ENCODE peak calls at places on chromosomes 12 and 14, in four cellular contexts. G, V, N and U are unnamed samples.

GRCh38 chr12:71780207-71780822 is 25.7 kb downstream of the RAB21 start:
- DNase-seq in G (peak), V (no peak), N (peak), U (peak)

GRCh38 chr14:60622920-60623263 is 26.4 kb downstream of the SIX1 start:
- DNase-seq in G (no peak), V (no peak), N (no peak), U (no peak)

GRCh38 chr12:71193041-71193440 is 35.2 kb upstream of the TSPAN8 start:
- DNase-seq in G (no peak), V (no peak), N (no peak), U (no peak)

GRCh38 chr12:59657711-59658110 is 61.9 kb downstream of the SLC16A7 start:
- DNase-seq in G (no peak), V (no peak), N (no peak), U (no peak)

GRCh38 chr14:24837280-24838046 is 203.5 kb upstream of the GZMB start:
- DNase-seq in G (no peak), V (no peak), N (no peak), U (no peak)

GRCh38 chr14:48690349-48690748 is 895.8 kb downstream of the RPS29 start:
- DNase-seq in G (no peak), V (no peak), N (no peak), U (no peak)

GRCh38 chr12:66964629-66965028 is 285.8 kb upstream of the GRIP1 start:
- DNase-seq in G (peak), V (no peak), N (peak), U (no peak)

GRCh38 chr12:75526655-75527511 is 15.5 kb upstream of the KRR1 start:
- DNase-seq in G (peak), V (no peak), N (peak), U (peak)

GRCh38 chr12:119178544-119179334 is at the start of gene HSPB8:
- DNase-seq in G (no peak), V (peak), N (peak), U (no peak)

GRCh38 chr12:99140017-99140726 is 495.1 kb downstream of the APAF1 start:
- DNase-seq in G (no peak), V (no peak), N (no peak), U (no peak)

GRCh38 chr12:104985206-104985605 is 910 bp upstream of the NOPCHAP1 start:
- DNase-seq in G (peak), V (no peak), N (no peak), U (no peak)

GRCh38 chr12:19387182-19387581 is 52.1 kb upstream of the AEBP2 start:
- DNase-seq in G (no peak), V (no peak), N (no peak), U (no peak)

GRCh38 chr12:82873309-82873708 is 186.6 kb downstream of the TMTC2 start:
- DNase-seq in G (no peak), V (no peak), N (no peak), U (no peak)

GRCh38 chr12:15756822-15757221 is 32.4 kb downstream of the EPS8 start:
- DNase-seq in G (no peak), V (no peak), N (peak), U (no peak)

GRCh38 chr12:10722905-10723866 is at the start of gene YBX3:
- DNase-seq in G (peak), V (peak), N (peak), U (peak)

GRCh38 chr12:122473543-122474323 is 27.0 kb downstream of the ZCCHC8 start:
- DNase-seq in G (peak), V (no peak), N (peak), U (peak)

GRCh38 chr14:53950031-53950793 is 6.4 kb downstream of the BMP4 start:
- DNase-seq in G (no peak), V (no peak), N (no peak), U (no peak)

GRCh38 chr12:75257510-75257909 is 47.9 kb upstream of the KCNC2 start:
- DNase-seq in G (no peak), V (no peak), N (no peak), U (no peak)

GRCh38 chr14:93219103-93219726 is 12.2 kb downstream of the UBR7 start:
- DNase-seq in G (peak), V (peak), N (peak), U (peak)

GRCh38 chr12:52119398-52120254 is 40.1 kb downstream of the SMIM41 start:
- DNase-seq in G (peak), V (no peak), N (no peak), U (peak)

GRCh38 chr12:84701041-84701440 is 211.6 kb downstream of the SLC6A15 start:
- DNase-seq in G (no peak), V (no peak), N (no peak), U (no peak)

GRCh38 chr12:62736596-62736995 is 198.4 kb downstream of the PPM1H start:
- DNase-seq in G (no peak), V (no peak), N (peak), U (no peak)

GRCh38 chr14:51546603-51547258 is 105.0 kb upstream of the FRMD6 start:
- DNase-seq in G (no peak), V (no peak), N (no peak), U (no peak)

GRCh38 chr12:106739318-106739717 is 35.2 kb upstream of the RIC8B start:
- DNase-seq in G (no peak), V (no peak), N (no peak), U (no peak)

GRCh38 chr12:91074068-91074819 is 16.4 kb upstream of the KERA start:
- DNase-seq in G (no peak), V (no peak), N (no peak), U (no peak)

GRCh38 chr12:68630598-68630997 is 19.9 kb downstream of the RAP1B start:
- DNase-seq in G (no peak), V (no peak), N (no peak), U (no peak)

GRCh38 chr12:39946361-39946948 is 159.4 kb downstream of the SLC2A13 start:
- DNase-seq in G (no peak), V (no peak), N (peak), U (no peak)
- TF ChIP-seq CTCF in G (no peak), V (no peak), N (no peak), U (no peak)

GRCh38 chr12:65875635-65876034 is 51.4 kb downstream of the HMGA2 start:
- DNase-seq in G (no peak), V (no peak), N (no peak), U (no peak)
- TF ChIP-seq CTCF in G (no peak), V (no peak), N (no peak), U (no peak)

GRCh38 chr12:11805043-11805442 is 155.6 kb downstream of the ETV6 start:
- DNase-seq in G (no peak), V (no peak), N (no peak), U (no peak)
- TF ChIP-seq CTCF in G (no peak), V (peak), N (no peak), U (no peak)

DNA sequence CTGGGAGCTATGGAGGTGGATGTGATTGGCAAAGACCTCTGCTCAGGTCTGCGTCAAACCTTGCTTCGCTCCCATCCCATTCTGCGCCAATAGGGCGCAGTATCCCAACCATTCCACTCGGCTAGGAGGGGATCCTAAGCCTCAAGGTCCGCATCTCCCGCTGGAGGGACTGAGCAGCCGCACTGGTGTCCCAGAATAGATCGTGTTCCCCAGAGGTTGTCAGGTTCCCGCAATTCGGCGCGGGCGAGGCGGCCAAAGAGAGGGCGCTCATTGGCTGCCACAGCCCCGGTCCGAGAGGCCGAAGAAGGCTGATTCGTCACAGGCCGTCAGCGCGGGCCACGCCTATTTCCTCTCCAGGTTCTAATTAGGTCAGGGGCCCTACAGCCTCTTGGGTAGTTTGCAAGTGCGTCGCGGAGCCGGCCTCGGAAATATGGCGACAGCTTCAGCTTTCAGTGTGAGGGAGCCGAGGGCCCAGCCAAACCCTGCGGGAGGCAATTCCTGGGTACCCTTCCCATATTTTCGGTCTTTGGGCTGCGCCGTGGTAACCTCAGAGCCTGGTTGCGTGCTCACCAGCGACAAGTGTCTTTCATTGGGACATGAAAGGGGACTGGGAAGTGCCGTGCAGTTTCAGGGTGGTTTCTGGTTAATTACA is 5.0 kb downstream of the OR10AD1 start:
- DNase-seq in G (peak), V (peak), N (peak), U (peak)
- TF ChIP-seq CTCF in G (no peak), V (no peak), N (no peak), U (no peak)

DNA sequence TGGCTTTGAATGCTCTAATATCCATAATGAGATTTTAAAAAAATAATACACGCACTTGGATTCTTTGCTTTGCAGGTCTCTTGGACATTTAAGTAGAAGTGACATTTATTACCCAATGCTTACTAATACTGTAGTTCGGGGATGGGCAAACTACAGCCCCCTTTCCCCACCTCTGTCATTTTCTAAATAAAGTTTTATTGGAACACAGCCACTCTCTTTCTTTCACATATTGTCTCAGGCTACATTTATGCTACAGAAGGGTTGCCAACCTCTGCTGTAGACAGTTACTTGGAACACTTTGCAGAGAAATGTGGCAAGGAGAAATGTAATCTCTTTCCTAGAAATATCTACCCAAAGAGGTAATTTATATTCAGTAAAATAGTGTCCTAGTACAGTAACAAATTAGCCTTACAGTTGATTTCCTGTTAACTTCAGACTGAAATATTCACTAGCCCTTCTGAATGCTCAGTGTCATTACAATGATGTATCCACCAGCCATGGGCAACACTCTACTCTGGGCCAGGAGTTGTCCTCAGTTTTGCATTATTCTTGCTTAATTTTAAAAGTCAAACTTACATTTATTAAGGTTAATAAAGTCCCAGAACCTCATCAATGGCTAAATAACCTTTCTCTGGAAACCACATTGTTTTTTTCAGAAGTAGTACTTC is 269.5 kb upstream of the AMIGO2 start:
- DNase-seq in G (no peak), V (no peak), N (no peak), U (no peak)
- TF ChIP-seq CTCF in G (no peak), V (no peak), N (no peak), U (no peak)

DNA sequence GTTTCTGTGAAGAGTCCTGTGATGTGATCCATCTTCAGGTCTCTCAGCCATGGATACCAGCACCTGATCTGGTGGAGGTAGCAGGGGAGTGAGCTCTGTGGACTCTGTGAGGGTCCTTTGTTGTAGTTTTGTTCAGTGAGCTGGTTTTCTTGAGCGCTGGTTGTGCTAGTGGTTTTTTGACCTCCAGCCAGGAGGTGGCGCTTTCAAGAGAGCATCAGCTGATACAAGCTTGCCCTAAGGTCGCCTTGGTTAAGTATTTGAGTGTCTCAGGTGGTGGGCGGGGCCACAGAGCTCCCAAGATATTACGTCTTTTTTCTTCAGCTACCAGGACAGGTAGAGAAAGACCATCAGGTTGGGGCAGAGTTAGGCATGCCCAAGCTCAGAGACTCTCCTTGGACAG is 139.7 kb downstream of the TTLL5 start:
- DNase-seq in G (no peak), V (no peak), N (no peak), U (no peak)
- TF ChIP-seq CTCF in G (no peak), V (no peak), N (no peak), U (no peak)

GRCh38 chr14:23661542-23661941 is 25.4 kb downstream of the DHRS2 start:
- DNase-seq in G (no peak), V (no peak), N (no peak), U (no peak)
- TF ChIP-seq CTCF in G (no peak), V (no peak), N (no peak), U (no peak)

GRCh38 chr14:76924363-76925151 is 98.3 kb downstream of the LRRC74A start:
- DNase-seq in G (peak), V (no peak), N (no peak), U (no peak)

GRCh38 chr14:76922599-76922998 is 96.4 kb downstream of the LRRC74A start:
- DNase-seq in G (no peak), V (no peak), N (no peak), U (no peak)

GRCh38 chr14:76926521-76927251 is 100.5 kb downstream of the LRRC74A start:
- DNase-seq in G (peak), V (no peak), N (no peak), U (peak)

GRCh38 chr14:76922092-76922491 is 95.9 kb downstream of the LRRC74A start:
- DNase-seq in G (no peak), V (no peak), N (no peak), U (no peak)

GRCh38 chr14:76923422-76924362 is 97.5 kb downstream of the LRRC74A start:
- DNase-seq in G (no peak), V (no peak), N (no peak), U (no peak)
- TF ChIP-seq CTCF in G (no peak), V (no peak), N (no peak), U (no peak)